ENCODE peak calls at places on chromosomes 1 and 21, in six cellular contexts. G is choroid plexus epithelial cell, N is HFF-Myc, I is AG04450, S is dorsolateral prefrontal cortex, U is Peyer's patch. W is an unnamed sample.

GRCh38 chr1:27889506-27889905 is 17.2 kb downstream of the THEMIS2 start:
- DNase-seq in G (no peak), N (no peak), I (no peak), S (no peak), U (no peak), W (peak)

GRCh38 chr1:38344705-38345104 is 298.1 kb upstream of the POU3F1 start:
- DNase-seq in G (no peak), N (no peak), I (no peak), S (no peak), U (no peak), W (peak)

GRCh38 chr1:232111616-232112015 is 485.0 kb downstream of the DISC1 start:
- DNase-seq in G (peak), N (no peak), I (no peak), S (no peak), U (no peak), W (no peak)

GRCh38 chr1:88890790-88891317 is 513 bp downstream of the GTF2B start:
- DNase-seq in G (peak), N (no peak), I (no peak), S (no peak), U (peak), W (peak)

GRCh38 chr21:37658994-37659458 is 257.2 kb downstream of the KCNJ6 start:
- DNase-seq in G (peak), N (peak), I (peak), S (no peak), U (peak), W (no peak)

GRCh38 chr1:246798606-246799496 is 74.6 kb downstream of the SCCPDH start:
- DNase-seq in G (no peak), N (no peak), I (no peak), S (no peak), U (no peak), W (no peak)

GRCh38 chr21:33642896-33643657 is 776 bp downstream of the ITSN1 start:
- DNase-seq in G (peak), N (no peak), I (no peak), S (peak), U (no peak), W (peak)

GRCh38 chr1:185158806-185159205 is 1.8 kb downstream of the SWT1 start:
- DNase-seq in G (peak), N (no peak), I (no peak), S (no peak), U (no peak), W (peak)

GRCh38 chr1:26694597-26695416 is 1.0 kb upstream of the ARID1A start:
- DNase-seq in G (no peak), N (no peak), I (no peak), S (no peak), U (no peak), W (peak)

GRCh38 chr1:164141717-164142268 is 417.2 kb upstream of the PBX1 start:
- DNase-seq in G (no peak), N (no peak), I (no peak), S (no peak), U (no peak), W (no peak)

GRCh38 chr1:174954686-174955669 is 44.8 kb upstream of the CACYBP start:
- DNase-seq in G (no peak), N (no peak), I (no peak), S (no peak), U (no peak), W (no peak)

GRCh38 chr1:14571810-14572767 is 26.4 kb upstream of the KAZN start:
- DNase-seq in G (peak), N (no peak), I (no peak), S (no peak), U (no peak), W (peak)

GRCh38 chr1:94859157-94859556 is 39.0 kb downstream of the SLC44A3 start:
- DNase-seq in G (no peak), N (no peak), I (no peak), S (no peak), U (no peak), W (no peak)

GRCh38 chr1:175976865-175977642 is 230.0 kb downstream of the COP1 start:
- DNase-seq in G (peak), N (no peak), I (no peak), S (no peak), U (no peak), W (no peak)

GRCh38 chr1:81305997-81306452 is 494.7 kb upstream of the ADGRL2 start:
- DNase-seq in G (peak), N (peak), I (peak), S (no peak), U (no peak), W (peak)

GRCh38 chr21:17238468-17238867 is 274.4 kb upstream of the CXADR start:
- DNase-seq in G (no peak), N (no peak), I (no peak), S (no peak), U (no peak), W (no peak)

GRCh38 chr1:117656202-117656641 is 50.4 kb downstream of the TENT5C start:
- DNase-seq in G (no peak), N (no peak), I (no peak), S (no peak), U (peak), W (peak)

GRCh38 chr1:221939598-221939997 is 197.7 kb upstream of the DUSP10 start:
- DNase-seq in G (no peak), N (no peak), I (no peak), S (no peak), U (peak), W (peak)

GRCh38 chr1:32060914-32061313 is 11.8 kb upstream of the TMEM39B start:
- DNase-seq in G (no peak), N (no peak), I (no peak), S (no peak), U (no peak), W (no peak)

GRCh38 chr1:46445773-46446256 is 43.8 kb upstream of the DMBX1 start:
- DNase-seq in G (no peak), N (no peak), I (no peak), S (no peak), U (no peak), W (no peak)

GRCh38 chr1:27135920-27136551 is 18.9 kb downstream of the SLC9A1 start:
- DNase-seq in G (no peak), N (no peak), I (no peak), S (no peak), U (no peak), W (peak)

GRCh38 chr1:25204797-25205441 is 27.4 kb downstream of the SYF2 start:
- DNase-seq in G (peak), N (peak), I (no peak), S (no peak), U (no peak), W (peak)

GRCh38 chr1:56576880-56577858 is 2.2 kb downstream of the PLPP3 start:
- DNase-seq in G (peak), N (no peak), I (no peak), S (no peak), U (no peak), W (no peak)

GRCh38 chr1:1371741-1372711 is 3.0 kb downstream of the AURKAIP1 start:
- DNase-seq in G (peak), N (no peak), I (no peak), S (peak), U (peak), W (peak)

GRCh38 chr1:28582248-28582615 is 9.8 kb upstream of the RAB42 start:
- DNase-seq in G (peak), N (no peak), I (no peak), S (no peak), U (no peak), W (no peak)

GRCh38 chr1:151494741-151495281 is 16.4 kb upstream of the CGN start:
- DNase-seq in G (peak), N (peak), I (no peak), S (no peak), U (no peak), W (peak)

GRCh38 chr1:67166196-67166595 is at the start of gene IL23R:
- DNase-seq in G (no peak), N (no peak), I (no peak), S (no peak), U (no peak), W (peak)

GRCh38 chr21:16241500-16241963 is 511.8 kb downstream of the USP25 start:
- DNase-seq in G (peak), N (no peak), I (no peak), S (no peak), U (no peak), W (no peak)

GRCh38 chr1:36224537-36225297 is 474 bp downstream of the THRAP3 start:
- DNase-seq in G (peak), N (peak), I (peak), S (no peak), U (no peak), W (no peak)

GRCh38 chr1:19156676-19157075 is 53.4 kb downstream of the UBR4 start:
- DNase-seq in G (peak), N (no peak), I (no peak), S (no peak), U (no peak), W (no peak)

GRCh38 chr1:12629521-12629956 is 11.5 kb upstream of the DHRS3 start:
- DNase-seq in G (no peak), N (no peak), I (no peak), S (no peak), U (no peak), W (no peak)

GRCh38 chr1:59058681-59059441 is 238.0 kb upstream of the FGGY start:
- DNase-seq in G (no peak), N (no peak), I (no peak), S (no peak), U (no peak), W (no peak)

GRCh38 chr1:203516906-203517305 is 23.0 kb downstream of the OPTC start:
- DNase-seq in G (no peak), N (no peak), I (no peak), S (no peak), U (no peak), W (no peak)

GRCh38 chr1:94514095-94514727 is 27.3 kb downstream of the F3 start:
- DNase-seq in G (no peak), N (no peak), I (no peak), S (no peak), U (no peak), W (peak)

GRCh38 chr1:66617362-66617761 is 83.4 kb downstream of the SGIP1 start:
- DNase-seq in G (no peak), N (no peak), I (no peak), S (no peak), U (no peak), W (no peak)

GRCh38 chr21:33703750-33704606 is 61.7 kb downstream of the ITSN1 start:
- DNase-seq in G (no peak), N (no peak), I (no peak), S (no peak), U (no peak), W (no peak)

GRCh38 chr1:201736707-201737320 is 92.1 kb upstream of the IPO9 start:
- DNase-seq in G (no peak), N (no peak), I (no peak), S (no peak), U (no peak), W (peak)

GRCh38 chr1:117201808-117202207 is 8.9 kb downstream of the VTCN1 start:
- DNase-seq in G (no peak), N (no peak), I (no peak), S (no peak), U (no peak), W (no peak)

GRCh38 chr1:156419863-156420208 is 50.8 kb downstream of the RHBG start:
- DNase-seq in G (no peak), N (no peak), I (no peak), S (no peak), U (peak), W (peak)

DNA sequence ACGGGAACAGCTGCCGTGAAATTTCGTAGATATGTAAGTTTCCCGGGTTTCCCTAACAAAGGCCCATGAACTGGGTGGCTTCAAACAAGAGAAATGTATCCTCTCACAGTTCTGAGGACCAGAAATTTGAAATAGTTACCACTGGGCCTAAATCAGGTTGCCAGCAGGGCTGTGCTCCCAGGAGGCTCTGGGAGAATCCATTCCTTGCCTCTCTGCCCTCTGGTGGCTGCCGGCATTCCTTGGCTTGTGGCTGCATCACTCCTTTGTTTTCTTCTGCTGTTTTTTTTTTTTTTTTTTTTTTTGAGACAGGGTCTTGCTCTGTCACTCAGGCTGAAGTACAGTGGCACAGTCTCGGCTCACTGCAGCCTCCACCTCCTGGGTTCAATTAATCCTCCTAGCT is 23.7 kb downstream of the UMODL1 start:
- DNase-seq in G (no peak), N (no peak), I (no peak), S (no peak), U (no peak), W (no peak)
- TF ChIP-seq CTCF in G (peak), N (no peak), I (no peak), S (no peak), U (no peak), W (no peak)

GRCh38 chr1:118862755-118863154 is 125.4 kb downstream of the TBX15 start:
- DNase-seq in G (no peak), N (no peak), I (no peak), S (no peak), U (no peak), W (no peak)
- H3K4me3 ChIP-seq in G (no peak), N (no peak), I (no peak), S (no peak), U (no peak), W (no peak)

DNA sequence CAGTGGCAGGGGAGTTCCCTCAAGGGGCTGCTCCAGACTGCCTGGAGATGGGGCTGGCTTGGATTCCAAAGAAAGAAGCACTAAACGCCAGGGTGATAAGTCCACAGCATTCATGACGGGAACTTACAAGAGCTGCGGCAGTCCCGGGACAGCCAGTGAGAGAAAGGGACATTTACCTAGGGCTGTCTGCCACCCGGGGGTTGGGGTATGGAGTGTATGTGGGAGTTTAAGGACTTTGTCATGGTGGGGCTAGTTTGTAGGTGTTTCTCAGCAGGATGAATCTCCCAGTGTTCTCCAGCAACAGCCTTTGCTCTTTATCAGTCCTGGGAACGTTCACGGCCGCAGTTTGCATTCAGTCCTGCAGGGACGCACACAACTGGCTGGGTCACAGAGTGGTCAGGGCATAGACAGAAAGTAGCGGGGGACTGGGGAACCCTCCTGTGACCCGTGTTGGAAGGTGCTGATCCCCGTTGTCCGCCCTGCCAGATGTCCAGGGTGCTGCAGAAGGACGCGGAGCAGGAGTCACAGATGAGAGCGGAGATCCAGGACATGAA is 41.4 kb upstream of the HMGN1 start:
- DNase-seq in G (no peak), N (no peak), I (no peak), S (no peak), U (no peak), W (no peak)
- TF ChIP-seq CTCF in G (no peak), N (no peak), I (peak), S (no peak), U (no peak), W (no peak)

GRCh38 chr21:45973475-45974072 is 8.0 kb upstream of the COL6A1 start:
- DNase-seq in G (peak), N (no peak), I (no peak), S (no peak), U (peak), W (peak)
- H3K4me3 ChIP-seq in G (peak), N (peak), I (peak), S (peak), U (peak), W (peak)

DNA sequence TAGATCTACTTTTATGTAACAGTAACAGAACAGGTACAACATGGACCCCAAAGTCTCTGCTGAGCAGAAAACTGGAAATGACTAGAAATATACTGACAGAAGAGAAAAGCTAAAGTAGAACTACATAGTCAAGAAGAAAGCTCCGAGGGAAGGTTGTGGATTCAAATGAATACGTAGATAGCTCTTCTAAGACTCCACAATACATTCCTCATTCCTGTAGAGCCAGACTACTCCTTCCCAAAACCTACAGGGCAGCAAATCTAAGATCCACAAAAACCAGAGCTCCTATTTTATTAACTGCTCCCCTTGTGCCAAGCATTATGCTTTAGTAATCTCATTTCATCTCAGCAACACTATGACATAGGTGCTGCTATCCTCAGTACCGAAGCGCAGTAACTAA is 35.2 kb downstream of the ARID4B start:
- DNase-seq in G (no peak), N (no peak), I (no peak), S (no peak), U (no peak), W (no peak)
- TF ChIP-seq CTCF in G (no peak), N (no peak), I (no peak), S (no peak), U (no peak), W (no peak)

GRCh38 chr1:183632087-183632486 is 3.5 kb downstream of the ARPC5 start:
- DNase-seq in G (peak), N (no peak), I (no peak), S (no peak), U (no peak), W (no peak)

GRCh38 chr1:183632964-183633363 is 2.6 kb downstream of the ARPC5 start:
- DNase-seq in G (peak), N (no peak), I (no peak), S (no peak), U (no peak), W (peak)

GRCh38 chr1:183634429-183635065 is 1.0 kb downstream of the ARPC5 start:
- DNase-seq in G (no peak), N (no peak), I (no peak), S (no peak), U (no peak), W (no peak)

GRCh38 chr1:183635112-183635605 is 424 bp downstream of the ARPC5 start:
- DNase-seq in G (peak), N (no peak), I (no peak), S (peak), U (peak), W (no peak)

GRCh38 chr1:183633676-183634343 is 1.8 kb downstream of the ARPC5 start:
- DNase-seq in G (peak), N (peak), I (peak), S (no peak), U (peak), W (peak)
- H3K4me3 ChIP-seq in G (peak), N (peak), I (peak), S (peak), U (peak), W (peak)

DNA sequence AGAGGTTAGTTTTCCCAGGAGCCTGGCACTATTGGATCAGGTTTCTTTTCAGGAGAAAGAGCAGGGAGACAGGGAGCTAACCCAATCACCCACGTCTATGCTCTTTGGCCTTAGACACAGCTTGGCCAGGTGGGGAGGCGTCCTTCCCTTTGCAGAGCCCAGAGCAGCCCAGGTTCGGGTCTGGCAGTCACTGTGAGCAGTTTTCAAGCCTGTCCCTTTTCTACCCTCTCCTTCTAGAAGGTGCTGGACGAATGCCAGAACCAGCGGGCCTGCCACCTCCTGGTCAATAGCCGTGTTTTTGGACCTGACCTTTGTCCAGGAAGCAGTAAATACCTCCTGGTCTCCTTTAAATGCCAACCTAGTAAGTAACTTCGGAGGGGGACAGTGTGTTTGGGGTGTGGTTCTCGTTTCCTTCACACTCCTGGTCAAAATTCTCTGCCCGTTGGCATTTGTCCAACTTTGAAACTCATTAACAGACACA is 44.9 kb downstream of the EVA1C start:
- DNase-seq in G (peak), N (no peak), I (no peak), S (no peak), U (no peak), W (no peak)
- TF ChIP-seq CTCF in G (no peak), N (no peak), I (peak), S (peak), U (no peak), W (no peak)

GRCh38 chr1:229624521-229624905 is 1.4 kb downstream of the TAF5L start:
- DNase-seq in G (no peak), N (no peak), I (no peak), S (no peak), U (no peak), W (no peak)

GRCh38 chr1:229625893-229626831 is at the start of the genes TAF5L and URB2:
- DNase-seq in G (peak), N (peak), I (peak), S (peak), U (peak), W (peak)

GRCh38 chr1:229629251-229629650 is 3.2 kb downstream of the URB2 start:
- DNase-seq in G (peak), N (no peak), I (no peak), S (no peak), U (no peak), W (no peak)

GRCh38 chr1:229624906-229625871 is 733 bp downstream of the TAF5L start:
- DNase-seq in G (peak), N (peak), I (no peak), S (peak), U (peak), W (peak)

DNA sequence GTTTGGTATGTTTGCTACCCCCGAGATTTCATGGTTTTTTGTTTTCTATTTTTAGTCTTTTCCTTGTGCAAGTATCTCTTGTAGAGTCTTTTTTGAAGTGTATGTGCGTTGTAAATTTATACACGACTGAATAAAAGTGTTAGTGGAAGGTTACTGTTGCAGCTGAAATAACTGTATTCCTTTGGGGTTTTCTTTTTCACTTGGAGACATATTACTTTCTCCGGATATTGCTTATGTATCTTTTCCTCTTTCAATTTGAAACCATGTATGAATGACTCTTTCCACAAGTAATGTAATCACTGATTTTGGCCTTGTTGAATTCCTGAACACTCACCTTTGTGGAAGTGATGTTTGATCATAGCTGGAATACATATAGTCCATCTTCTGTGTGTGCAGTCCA is 956 bp downstream of the URB2 start:
- DNase-seq in G (no peak), N (no peak), I (no peak), S (no peak), U (no peak), W (no peak)
- H3K4me3 ChIP-seq in G (peak), N (peak), I (peak), S (peak), U (peak), W (peak)

W was measured in GM12865.